ENCODE peak calls at places on chromosomes 2 and 18, in ten cellular contexts. Z is foreskin fibroblast, F is gastrocnemius medialis, X is cardiac fibroblast, P is PC-3, K is GM23338, O is pancreas, L is A673, I is mucosa of descending colon, J is vagina. Q is an unnamed sample.

GRCh38 chr2:180970052-180970451 is 10.4 kb upstream of the UBE2E3 start:
- DNase-seq in X (no peak), J (no peak), F (no peak), I (no peak), Z (no peak), P (peak), L (no peak), O (no peak), K (no peak), Q (no peak)

GRCh38 chr18:5159080-5159479 is 38.0 kb downstream of the AKAIN1 start:
- DNase-seq in X (no peak), K (no peak), I (no peak), Z (no peak), F (no peak), L (no peak), J (no peak), P (no peak), O (no peak), Q (no peak)

GRCh38 chr2:169237286-169237685 is 125.0 kb downstream of the LRP2 start:
- DNase-seq in X (no peak), O (no peak), P (no peak), Z (no peak), K (no peak), J (no peak), F (no peak), L (no peak), I (no peak), Q (no peak)

GRCh38 chr2:10614940-10615339 is 74.8 kb downstream of the NOL10 start:
- DNase-seq in I (peak), O (no peak), K (no peak), X (peak), F (no peak), J (no peak), Z (peak), P (no peak), L (peak), Q (no peak)

GRCh38 chr2:45458909-45459563 is 152.0 kb downstream of the SRBD1 start:
- DNase-seq in O (peak), X (peak), J (no peak), F (no peak), K (peak), Z (peak), L (peak), P (peak), I (peak), Q (no peak)

GRCh38 chr2:55163895-55164509 is 68.1 kb downstream of the CLHC1 start:
- DNase-seq in K (no peak), X (no peak), P (peak), L (no peak), I (no peak), Z (no peak), F (no peak), O (no peak), J (no peak), Q (no peak)

GRCh38 chr2:192122946-192123345 is 71.8 kb downstream of the TMEFF2 start:
- DNase-seq in J (no peak), P (no peak), L (no peak), I (no peak), K (no peak), F (no peak), O (no peak), X (no peak), Z (no peak), Q (no peak)

GRCh38 chr2:74026674-74027294 is 42.1 kb downstream of the TET3 start:
- DNase-seq in O (no peak), L (no peak), Z (no peak), K (peak), P (no peak), F (no peak), J (no peak), I (no peak), X (no peak), Q (no peak)

GRCh38 chr2:183037660-183038340 is 457 bp downstream of the NCKAP1 start:
- DNase-seq in J (no peak), X (no peak), I (peak), Z (peak), O (peak), P (peak), F (peak), K (peak), L (no peak), Q (peak)

GRCh38 chr2:43206602-43207001 is 19.8 kb downstream of the ZFP36L2 start:
- DNase-seq in O (no peak), P (no peak), K (no peak), X (no peak), I (no peak), L (no peak), F (no peak), J (no peak), Z (no peak), Q (no peak)

GRCh38 chr2:227674485-227674884 is 7.9 kb downstream of the SCYGR5 start:
- DNase-seq in Z (no peak), L (no peak), O (no peak), I (no peak), X (no peak), F (no peak), P (no peak), J (no peak), K (no peak), Q (no peak)

GRCh38 chr18:48944634-48945033 is 6.1 kb downstream of the SMAD7 start:
- DNase-seq in K (no peak), X (peak), I (no peak), F (no peak), L (no peak), P (no peak), Z (no peak), J (no peak), O (no peak), Q (no peak)

GRCh38 chr2:111039984-111040383 is 80.7 kb upstream of the BCL2L11 start:
- DNase-seq in L (no peak), I (no peak), Z (no peak), J (no peak), P (no peak), F (no peak), O (no peak), K (no peak), X (no peak), Q (no peak)

GRCh38 chr2:180077295-180077906 is 70.3 kb upstream of the CWC22 start:
- DNase-seq in F (no peak), K (peak), O (no peak), I (no peak), L (peak), X (peak), J (no peak), Z (peak), P (peak), Q (no peak)

GRCh38 chr2:100064165-100064564 is 78.2 kb downstream of the AFF3 start:
- DNase-seq in K (no peak), L (no peak), J (no peak), Z (no peak), F (no peak), O (no peak), X (no peak), I (no peak), P (no peak), Q (no peak)

GRCh38 chr2:11710632-11711381 is 35.6 kb upstream of the LPIN1 start:
- DNase-seq in P (peak), L (no peak), X (no peak), F (no peak), I (no peak), Z (no peak), O (no peak), J (no peak), K (no peak), Q (no peak)

GRCh38 chr2:219385958-219386520 is 1.7 kb downstream of the DNPEP start:
- DNase-seq in J (no peak), K (no peak), Z (no peak), F (no peak), X (no peak), I (no peak), O (no peak), L (no peak), P (no peak), Q (no peak)
- H3K4me3 ChIP-seq in J (no peak), K (no peak), Z (peak), F (no peak), X (no peak), I (no peak), O (no peak), L (peak), P (peak), Q (no peak)

DNA sequence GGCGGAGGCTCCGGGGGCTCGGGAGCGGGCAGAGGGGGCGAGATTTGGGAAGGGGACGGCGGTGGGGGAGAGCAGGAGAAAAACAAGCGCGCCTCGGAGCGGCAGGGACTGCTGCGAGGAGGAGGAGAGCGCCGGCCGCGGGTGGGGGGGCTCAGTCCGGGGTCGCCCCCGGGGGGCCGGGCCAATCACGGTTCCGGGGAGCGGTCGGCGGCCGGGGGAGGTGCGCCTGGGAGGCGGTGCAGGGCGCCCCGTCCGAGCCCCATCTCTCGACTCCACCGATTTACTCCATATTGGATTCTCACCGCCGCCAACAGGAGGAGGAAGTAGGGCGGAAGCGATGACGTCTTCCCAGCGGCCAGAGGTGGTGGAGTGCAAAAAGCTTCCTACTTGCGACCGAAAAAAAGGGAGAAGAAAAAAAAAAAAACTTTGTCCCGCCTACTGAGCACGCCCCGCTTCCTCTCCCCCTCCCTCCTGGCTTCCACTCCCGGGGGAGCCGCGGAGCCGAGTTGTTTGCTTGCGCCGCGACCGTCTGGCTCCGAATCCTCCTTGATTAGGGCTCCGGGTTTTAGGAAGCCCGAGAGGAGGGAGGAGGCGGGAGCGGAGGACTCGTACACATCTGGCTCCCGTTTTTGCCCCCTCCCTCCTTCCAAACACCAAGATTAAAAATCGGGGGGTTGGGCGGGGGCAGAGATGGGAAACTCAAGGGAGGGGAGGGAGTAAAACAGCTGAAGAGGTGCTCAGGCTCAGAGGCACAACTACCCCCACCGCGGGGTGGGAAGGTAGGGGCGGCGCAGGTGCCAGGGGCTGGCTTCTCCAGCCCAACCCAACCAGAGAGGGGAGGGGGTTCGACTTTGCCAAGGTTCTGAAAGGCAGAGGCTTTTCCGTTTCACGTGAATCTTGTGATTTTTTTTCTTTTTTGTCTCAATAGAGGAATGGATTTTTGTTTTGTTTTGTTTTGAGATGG is at the start of gene SPRED2:
- DNase-seq in K (peak), I (peak), P (peak), J (peak), F (peak), L (peak), Z (peak), O (peak), X (peak), Q (peak)
- TF ChIP-seq CTCF in K (no peak), I (no peak), P (no peak), J (no peak), F (no peak), L (no peak), Z (no peak), O (no peak), X (no peak), Q (peak)

GRCh38 chr18:63105636-63106316 is 213.8 kb downstream of the BCL2 start:
- DNase-seq in J (no peak), Z (no peak), F (no peak), L (no peak), P (no peak), X (no peak), K (no peak), O (no peak), I (no peak), Q (peak)
- H3K4me3 ChIP-seq in J (no peak), Z (no peak), F (no peak), L (no peak), P (no peak), X (no peak), K (no peak), O (no peak), I (no peak), Q (no peak)

GRCh38 chr2:26482211-26483026 is 4.5 kb upstream of the OTOF start:
- DNase-seq in K (no peak), J (no peak), Z (no peak), I (no peak), O (no peak), L (no peak), X (no peak), F (no peak), P (no peak), Q (no peak)
- TF ChIP-seq CTCF in K (no peak), J (no peak), Z (no peak), I (no peak), O (no peak), L (no peak), X (no peak), F (no peak), P (no peak), Q (no peak)

DNA sequence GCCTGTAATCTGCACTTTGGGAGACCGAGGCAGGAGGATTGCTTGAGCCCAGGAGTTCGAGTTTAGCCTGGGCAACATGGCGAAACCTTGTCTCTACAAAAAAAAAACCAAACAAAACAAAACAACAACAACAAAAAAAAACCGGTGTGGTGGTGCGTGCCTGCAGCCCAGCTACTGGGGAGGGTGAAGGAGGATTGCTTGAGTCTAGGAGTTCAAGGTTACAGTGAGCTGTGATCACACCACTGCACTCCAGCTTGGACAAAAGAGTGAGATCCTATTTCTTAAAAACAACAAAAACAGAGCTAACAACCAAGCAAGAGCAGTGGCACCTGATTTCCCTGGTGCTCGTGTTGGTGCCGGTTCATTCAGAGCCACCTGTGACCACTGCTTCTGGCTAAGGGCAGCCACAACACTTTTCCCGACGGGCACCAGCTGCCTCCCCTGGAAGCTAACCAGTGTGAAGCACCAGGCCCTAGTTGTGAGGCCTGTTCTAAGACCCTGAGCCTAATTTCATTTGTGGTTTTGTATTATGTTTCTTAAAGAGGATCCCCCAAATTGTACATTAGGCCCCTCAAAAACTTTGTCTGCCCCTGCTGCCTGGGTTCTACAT is 1.3 kb downstream of the AOX1 start:
- DNase-seq in F (no peak), P (no peak), J (no peak), X (no peak), I (no peak), K (no peak), Z (no peak), O (no peak), L (no peak), Q (no peak)
- H3K4me3 ChIP-seq in F (peak), P (no peak), J (peak), X (no peak), I (no peak), K (peak), Z (peak), O (peak), L (no peak), Q (no peak)

GRCh38 chr2:16546128-16546754 is 119.4 kb downstream of the CYRIA start:
- DNase-seq in L (peak), I (peak), O (no peak), J (no peak), X (peak), P (peak), Z (no peak), F (no peak), K (peak), Q (peak)
- TF ChIP-seq CTCF in L (no peak), I (no peak), O (no peak), J (no peak), X (no peak), P (no peak), Z (no peak), F (no peak), K (no peak), Q (no peak)